ENCODE peak calls at places on chromosome 15, in six cellular contexts. One of them, this sample, is unnamed.
A peak's percentile ranks its signal among the peaks of the same experiment; 100 is the strongest.

GRCh38 chr15:73156431-73157191 is 104.3 kb downstream of the NEO1 start:
- DNase-seq in AG04449: no peak
- DNase-seq in Peyer's patch: no peak
- DNase-seq in body of pancreas: no peak
- DNase-seq in choroid plexus epithelial cell: no peak
- DNase-seq in mammary epithelial cell: no peak
- DNase-seq in this sample: no peak

GRCh38 chr15:86855307-86855706 is 775.6 kb downstream of the AGBL1 start:
- DNase-seq in AG04449: no peak
- DNase-seq in Peyer's patch: no peak
- DNase-seq in body of pancreas: no peak
- DNase-seq in choroid plexus epithelial cell: no peak
- DNase-seq in mammary epithelial cell: no peak
- DNase-seq in this sample: no peak

GRCh38 chr15:28861031-28861534 is 12.6 kb upstream of the GOLGA6L7 start:
- DNase-seq in AG04449: no peak
- DNase-seq in Peyer's patch: no peak
- DNase-seq in body of pancreas: no peak
- DNase-seq in choroid plexus epithelial cell: peak; percentile 82
- DNase-seq in mammary epithelial cell: no peak
- DNase-seq in this sample: no peak

GRCh38 chr15:39000008-39000734 is 435.6 kb upstream of the RASGRP1 start:
- DNase-seq in AG04449: no peak
- DNase-seq in Peyer's patch: no peak
- DNase-seq in body of pancreas: no peak
- DNase-seq in choroid plexus epithelial cell: no peak
- DNase-seq in mammary epithelial cell: no peak
- DNase-seq in this sample: no peak

GRCh38 chr15:85118173-85118572 is 136.5 kb downstream of the PDE8A start:
- DNase-seq in AG04449: no peak
- DNase-seq in Peyer's patch: no peak
- DNase-seq in body of pancreas: no peak
- DNase-seq in choroid plexus epithelial cell: no peak
- DNase-seq in mammary epithelial cell: no peak
- DNase-seq in this sample: no peak

GRCh38 chr15:33059184-33059583 is 135.3 kb downstream of the FMN1 start:
- DNase-seq in AG04449: peak; percentile 19
- DNase-seq in Peyer's patch: no peak
- DNase-seq in body of pancreas: no peak
- DNase-seq in choroid plexus epithelial cell: peak; percentile 47
- DNase-seq in mammary epithelial cell: no peak
- DNase-seq in this sample: no peak

GRCh38 chr15:54810031-54810430 is 386.7 kb downstream of the RSL24D1 start:
- DNase-seq in AG04449: no peak
- DNase-seq in Peyer's patch: no peak
- DNase-seq in body of pancreas: no peak
- DNase-seq in choroid plexus epithelial cell: no peak
- DNase-seq in mammary epithelial cell: no peak
- DNase-seq in this sample: no peak

GRCh38 chr15:100083572-100083971 is 258.2 kb downstream of the ADAMTS17 start:
- DNase-seq in AG04449: no peak
- DNase-seq in Peyer's patch: no peak
- DNase-seq in body of pancreas: peak; percentile 69
- DNase-seq in choroid plexus epithelial cell: no peak
- DNase-seq in mammary epithelial cell: no peak
- DNase-seq in this sample: no peak

GRCh38 chr15:80682201-80682600 is 12.9 kb upstream of the ABHD17C start:
- DNase-seq in AG04449: no peak
- DNase-seq in Peyer's patch: no peak
- DNase-seq in body of pancreas: no peak
- DNase-seq in choroid plexus epithelial cell: no peak
- DNase-seq in mammary epithelial cell: no peak
- DNase-seq in this sample: no peak

GRCh38 chr15:96358006-96358794 is 27.7 kb downstream of the NR2F2 start:
- DNase-seq in AG04449: no peak
- DNase-seq in Peyer's patch: no peak
- DNase-seq in body of pancreas: no peak
- DNase-seq in choroid plexus epithelial cell: peak; percentile 17
- DNase-seq in mammary epithelial cell: no peak
- DNase-seq in this sample: peak; percentile 6

GRCh38 chr15:81256916-81257315 is 60.2 kb downstream of the IL16 start:
- DNase-seq in AG04449: no peak
- DNase-seq in Peyer's patch: no peak
- DNase-seq in body of pancreas: no peak
- DNase-seq in choroid plexus epithelial cell: peak; percentile 81
- DNase-seq in mammary epithelial cell: peak; percentile 34
- DNase-seq in this sample: no peak

GRCh38 chr15:69145694-69146492 is 14.5 kb upstream of the GLCE start:
- DNase-seq in AG04449: no peak
- DNase-seq in Peyer's patch: no peak
- DNase-seq in body of pancreas: no peak
- DNase-seq in choroid plexus epithelial cell: peak; percentile 28
- DNase-seq in mammary epithelial cell: no peak
- DNase-seq in this sample: no peak

GRCh38 chr15:42737529-42738328 is 801 bp upstream of the CDAN1 start:
- DNase-seq in AG04449: no peak
- DNase-seq in Peyer's patch: no peak
- DNase-seq in body of pancreas: no peak
- DNase-seq in choroid plexus epithelial cell: peak; percentile 15
- DNase-seq in mammary epithelial cell: peak; percentile 43
- DNase-seq in this sample: no peak

GRCh38 chr15:99104788-99105515 is at the start of gene SYNM:
- DNase-seq in AG04449: no peak
- DNase-seq in Peyer's patch: peak; percentile 79
- DNase-seq in body of pancreas: peak; percentile 69
- DNase-seq in choroid plexus epithelial cell: peak; percentile 71
- DNase-seq in mammary epithelial cell: peak; percentile 74
- DNase-seq in this sample: peak; percentile 88

GRCh38 chr15:41799488-41799805 is 25.2 kb downstream of the MAPKBP1 start:
- DNase-seq in AG04449: no peak
- DNase-seq in Peyer's patch: no peak
- DNase-seq in body of pancreas: no peak
- DNase-seq in choroid plexus epithelial cell: no peak
- DNase-seq in mammary epithelial cell: no peak
- DNase-seq in this sample: no peak

GRCh38 chr15:65421360-65422215 is 1.2 kb downstream of the IGDCC4 start:
- DNase-seq in AG04449: no peak
- DNase-seq in Peyer's patch: no peak
- DNase-seq in body of pancreas: peak; percentile 21
- DNase-seq in choroid plexus epithelial cell: peak; percentile 67
- DNase-seq in mammary epithelial cell: no peak
- DNase-seq in this sample: peak; percentile 47

GRCh38 chr15:77020348-77021087 is 25.6 kb downstream of the PSTPIP1 start:
- DNase-seq in AG04449: no peak
- DNase-seq in Peyer's patch: no peak
- DNase-seq in body of pancreas: no peak
- DNase-seq in choroid plexus epithelial cell: no peak
- DNase-seq in mammary epithelial cell: no peak
- DNase-seq in this sample: no peak

GRCh38 chr15:64938192-64938591 is 26.5 kb downstream of the ANKDD1A start:
- DNase-seq in AG04449: no peak
- DNase-seq in Peyer's patch: no peak
- DNase-seq in body of pancreas: no peak
- DNase-seq in choroid plexus epithelial cell: peak; percentile 55
- DNase-seq in mammary epithelial cell: peak; percentile 36
- DNase-seq in this sample: no peak

GRCh38 chr15:31975446-31976229 is 54.7 kb upstream of the CHRNA7 start:
- DNase-seq in AG04449: no peak
- DNase-seq in Peyer's patch: peak; percentile 64
- DNase-seq in body of pancreas: peak; percentile 29
- DNase-seq in choroid plexus epithelial cell: peak; percentile 2
- DNase-seq in mammary epithelial cell: no peak
- DNase-seq in this sample: no peak

GRCh38 chr15:80404057-80404718 is at the start of gene ARNT2:
- DNase-seq in AG04449: no peak
- DNase-seq in Peyer's patch: no peak
- DNase-seq in body of pancreas: peak; percentile 26
- DNase-seq in choroid plexus epithelial cell: no peak
- DNase-seq in mammary epithelial cell: no peak
- DNase-seq in this sample: peak; percentile 26

GRCh38 chr15:66483131-66483566 is 14.4 kb downstream of the SNAPC5 start:
- DNase-seq in AG04449: peak; percentile 55
- DNase-seq in Peyer's patch: no peak
- DNase-seq in body of pancreas: peak; percentile 70
- DNase-seq in choroid plexus epithelial cell: peak; percentile 48
- DNase-seq in mammary epithelial cell: peak; percentile 80
- DNase-seq in this sample: no peak

GRCh38 chr15:66894363-66894762 is 171.0 kb upstream of the SMAD3 start:
- DNase-seq in AG04449: no peak
- DNase-seq in Peyer's patch: no peak
- DNase-seq in body of pancreas: no peak
- DNase-seq in choroid plexus epithelial cell: no peak
- DNase-seq in mammary epithelial cell: no peak
- DNase-seq in this sample: no peak

GRCh38 chr15:28002136-28002861 is 96.8 kb downstream of the OCA2 start:
- DNase-seq in AG04449: no peak
- DNase-seq in Peyer's patch: no peak
- DNase-seq in body of pancreas: no peak
- DNase-seq in choroid plexus epithelial cell: no peak
- DNase-seq in mammary epithelial cell: no peak
- DNase-seq in this sample: no peak

GRCh38 chr15:69035918-69036258 is 21.4 kb downstream of the NOX5 start:
- DNase-seq in AG04449: no peak
- DNase-seq in Peyer's patch: no peak
- DNase-seq in body of pancreas: no peak
- DNase-seq in choroid plexus epithelial cell: no peak
- DNase-seq in mammary epithelial cell: no peak
- DNase-seq in this sample: no peak

GRCh38 chr15:31352911-31353811 is 26.5 kb downstream of the KLF13 start:
- DNase-seq in AG04449: peak; percentile 67
- DNase-seq in Peyer's patch: peak; percentile 70
- DNase-seq in body of pancreas: peak; percentile 52
- DNase-seq in choroid plexus epithelial cell: peak; percentile 87
- DNase-seq in mammary epithelial cell: no peak
- DNase-seq in this sample: no peak

GRCh38 chr15:83365370-83365938 is 81.0 kb upstream of the BNC1 start:
- DNase-seq in AG04449: peak; percentile 49
- DNase-seq in Peyer's patch: no peak
- DNase-seq in body of pancreas: no peak
- DNase-seq in choroid plexus epithelial cell: peak; percentile 90
- DNase-seq in mammary epithelial cell: peak; percentile 87
- DNase-seq in this sample: peak; percentile 54

GRCh38 chr15:74716647-74717046 is 8.7 kb downstream of the CYP1A1 start:
- DNase-seq in AG04449: no peak
- DNase-seq in Peyer's patch: no peak
- DNase-seq in body of pancreas: no peak
- DNase-seq in choroid plexus epithelial cell: peak; percentile 8
- DNase-seq in mammary epithelial cell: no peak
- DNase-seq in this sample: no peak

GRCh38 chr15:92921215-92922131 is 21.3 kb downstream of the CHD2 start:
- DNase-seq in AG04449: no peak
- DNase-seq in Peyer's patch: no peak
- DNase-seq in body of pancreas: no peak
- DNase-seq in choroid plexus epithelial cell: peak; percentile 58
- DNase-seq in mammary epithelial cell: peak; percentile 97
- DNase-seq in this sample: no peak

GRCh38 chr15:95016511-95017219 is 785.3 kb downstream of the MCTP2 start:
- DNase-seq in AG04449: no peak
- DNase-seq in Peyer's patch: no peak
- DNase-seq in body of pancreas: no peak
- DNase-seq in choroid plexus epithelial cell: peak; percentile 26
- DNase-seq in mammary epithelial cell: no peak
- DNase-seq in this sample: no peak

GRCh38 chr15:51349156-51349844 is 7.8 kb downstream of the GLDN start:
- DNase-seq in AG04449: no peak
- DNase-seq in Peyer's patch: no peak
- DNase-seq in body of pancreas: no peak
- DNase-seq in choroid plexus epithelial cell: peak; percentile 24
- DNase-seq in mammary epithelial cell: no peak
- DNase-seq in this sample: no peak
- TF ChIP-seq CTCF in AG04449: no peak
- TF ChIP-seq CTCF in Peyer's patch: no peak
- TF ChIP-seq CTCF in body of pancreas: no peak
- TF ChIP-seq CTCF in choroid plexus epithelial cell: no peak
- TF ChIP-seq CTCF in mammary epithelial cell: no peak
- TF ChIP-seq CTCF in this sample: no peak

DNA sequence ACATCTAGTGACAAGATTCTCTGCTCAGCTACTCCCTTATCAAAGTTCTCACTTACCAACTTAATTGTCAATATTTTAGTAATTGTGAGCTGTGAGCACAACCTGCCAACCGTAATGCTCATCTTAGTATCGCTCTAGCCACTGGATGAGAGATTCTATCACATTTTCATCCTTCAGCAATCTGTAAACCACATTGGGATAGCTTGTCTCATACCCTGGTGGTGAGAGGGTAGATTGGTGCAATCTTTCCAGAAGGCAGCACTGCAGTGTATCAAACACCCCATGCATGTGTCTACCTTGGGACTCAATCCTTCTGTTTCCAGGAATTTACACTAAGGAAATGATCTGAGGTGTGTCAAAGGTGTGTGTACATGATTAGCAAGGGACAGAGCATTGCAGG is 18.9 kb upstream of the ATP8B4 start:
- DNase-seq in AG04449: no peak
- DNase-seq in Peyer's patch: no peak
- DNase-seq in body of pancreas: no peak
- DNase-seq in choroid plexus epithelial cell: no peak
- DNase-seq in mammary epithelial cell: no peak
- DNase-seq in this sample: no peak
- TF ChIP-seq CTCF in AG04449: no peak
- TF ChIP-seq CTCF in Peyer's patch: no peak
- TF ChIP-seq CTCF in body of pancreas: no peak
- TF ChIP-seq CTCF in choroid plexus epithelial cell: no peak
- TF ChIP-seq CTCF in mammary epithelial cell: no peak
- TF ChIP-seq CTCF in this sample: no peak

GRCh38 chr15:88574646-88575045 is 28.2 kb upstream of the DET1 start:
- DNase-seq in AG04449: no peak
- DNase-seq in Peyer's patch: no peak
- DNase-seq in body of pancreas: no peak
- DNase-seq in choroid plexus epithelial cell: no peak
- DNase-seq in mammary epithelial cell: no peak
- DNase-seq in this sample: no peak
- TF ChIP-seq CTCF in AG04449: no peak
- TF ChIP-seq CTCF in Peyer's patch: no peak
- TF ChIP-seq CTCF in body of pancreas: no peak
- TF ChIP-seq CTCF in choroid plexus epithelial cell: no peak
- TF ChIP-seq CTCF in mammary epithelial cell: no peak
- TF ChIP-seq CTCF in this sample: no peak

GRCh38 chr15:89528757-89529352 is 32.5 kb upstream of the RHCG start:
- DNase-seq in AG04449: no peak
- DNase-seq in Peyer's patch: no peak
- DNase-seq in body of pancreas: no peak
- DNase-seq in choroid plexus epithelial cell: no peak
- DNase-seq in mammary epithelial cell: no peak
- DNase-seq in this sample: no peak

GRCh38 chr15:89526181-89526580 is 29.8 kb upstream of the RHCG start:
- DNase-seq in AG04449: no peak
- DNase-seq in Peyer's patch: no peak
- DNase-seq in body of pancreas: no peak
- DNase-seq in choroid plexus epithelial cell: no peak
- DNase-seq in mammary epithelial cell: no peak
- DNase-seq in this sample: no peak

GRCh38 chr15:89526601-89527441 is 30.4 kb upstream of the RHCG start:
- DNase-seq in AG04449: no peak
- DNase-seq in Peyer's patch: no peak
- DNase-seq in body of pancreas: no peak
- DNase-seq in choroid plexus epithelial cell: no peak
- DNase-seq in mammary epithelial cell: no peak
- DNase-seq in this sample: no peak

GRCh38 chr15:89533861-89534544 is 37.6 kb upstream of the RHCG start:
- DNase-seq in AG04449: no peak
- DNase-seq in Peyer's patch: no peak
- DNase-seq in body of pancreas: no peak
- DNase-seq in choroid plexus epithelial cell: peak; percentile 47
- DNase-seq in mammary epithelial cell: peak; percentile 74
- DNase-seq in this sample: no peak

GRCh38 chr15:89531796-89532537 is 35.6 kb upstream of the RHCG start:
- DNase-seq in AG04449: no peak
- DNase-seq in Peyer's patch: no peak
- DNase-seq in body of pancreas: no peak
- DNase-seq in choroid plexus epithelial cell: peak; percentile 27
- DNase-seq in mammary epithelial cell: peak; percentile 70
- DNase-seq in this sample: no peak
- TF ChIP-seq CTCF in AG04449: no peak
- TF ChIP-seq CTCF in Peyer's patch: no peak
- TF ChIP-seq CTCF in body of pancreas: no peak
- TF ChIP-seq CTCF in choroid plexus epithelial cell: no peak
- TF ChIP-seq CTCF in mammary epithelial cell: no peak
- TF ChIP-seq CTCF in this sample: no peak

This sample was measured in endothelial cell.